ENCODE peak calls at places on chromosome 16, in six cellular contexts. S, A, M, Y, X and W are unnamed samples.

GRCh38 chr16:57502048-57502775 is 15.9 kb upstream of the DOK4 start:
- DNase-seq in S (no peak), A (no peak), M (no peak), Y (no peak), X (no peak), W (no peak)

GRCh38 chr16:48659940-48660339 is 50.0 kb upstream of the N4BP1 start:
- DNase-seq in S (no peak), A (no peak), M (no peak), Y (no peak), X (no peak), W (no peak)

GRCh38 chr16:55913717-55914116 is 38.5 kb upstream of the CES5A start:
- DNase-seq in S (no peak), A (no peak), M (no peak), Y (no peak), X (no peak), W (no peak)

GRCh38 chr16:70652322-70652721 is 6.0 kb downstream of the IL34 start:
- DNase-seq in S (no peak), A (no peak), M (no peak), Y (no peak), X (no peak), W (no peak)

GRCh38 chr16:11792404-11793260 is 4.4 kb downstream of the ZC3H7A start:
- DNase-seq in S (no peak), A (no peak), M (no peak), Y (peak), X (no peak), W (no peak)

GRCh38 chr16:81280393-81280792 is 34.4 kb upstream of the GAN start:
- DNase-seq in S (no peak), A (no peak), M (no peak), Y (no peak), X (no peak), W (no peak)

GRCh38 chr16:71917900-71918299 is 22.6 kb downstream of the IST1 start:
- DNase-seq in S (no peak), A (no peak), M (no peak), Y (no peak), X (no peak), W (no peak)

GRCh38 chr16:75181630-75182029 is 25.3 kb downstream of the CTRB2 start:
- DNase-seq in S (no peak), A (no peak), M (peak), Y (no peak), X (no peak), W (no peak)

GRCh38 chr16:59699786-59700185 is 965.7 kb upstream of the GOT2 start:
- DNase-seq in S (no peak), A (no peak), M (no peak), Y (no peak), X (no peak), W (no peak)

DNA sequence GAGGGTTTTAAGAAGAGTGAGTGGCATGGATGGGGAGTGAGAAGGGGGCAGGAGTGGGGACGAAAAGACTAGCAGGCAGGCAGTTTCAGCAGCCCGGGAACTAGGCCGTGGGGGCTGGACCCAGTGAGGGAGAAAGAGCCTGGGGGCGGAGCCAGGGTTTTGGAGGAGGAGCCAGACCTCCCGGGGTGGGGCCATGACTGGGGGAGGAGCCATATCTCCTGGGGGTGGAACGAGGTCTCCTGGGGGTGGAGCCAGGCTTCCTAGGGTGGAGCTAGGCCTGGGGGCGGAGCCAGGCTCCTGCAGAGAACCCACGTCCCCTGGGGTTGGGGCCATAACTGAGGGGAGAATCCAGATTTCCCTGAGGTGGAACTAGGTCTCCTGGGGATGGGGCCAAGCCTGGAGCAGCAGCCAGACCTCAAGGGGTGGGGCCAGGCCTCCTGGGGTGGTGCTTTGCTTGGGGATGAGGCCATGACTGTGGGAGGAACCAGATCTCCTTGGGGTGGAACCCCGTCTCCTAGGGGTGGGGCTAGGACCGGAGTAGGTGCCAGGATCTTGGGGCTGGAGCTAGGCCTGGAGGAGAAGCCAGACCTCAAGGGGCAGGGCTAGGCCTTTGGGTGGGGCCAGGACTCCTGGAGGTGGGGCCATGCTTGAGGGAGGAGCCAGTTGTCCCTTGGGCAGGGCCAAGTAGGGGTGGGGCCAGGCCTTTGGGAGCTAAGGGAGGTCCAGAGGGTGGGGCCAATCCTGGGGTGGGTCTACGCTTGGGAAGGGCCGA is 41.7 kb upstream of the JPH3 start:
- DNase-seq in S (no peak), A (no peak), M (peak), Y (no peak), X (peak), W (peak)
- TF ChIP-seq TAF1 in S (no peak), A (no peak), M (no peak), Y (no peak), X (no peak), W (no peak)

GRCh38 chr16:89737341-89738071 is 16.2 kb downstream of the ZNF276 start:
- DNase-seq in S (no peak), A (no peak), M (no peak), Y (no peak), X (no peak), W (no peak)

GRCh38 chr16:89736554-89736953 is 15.2 kb downstream of the ZNF276 start:
- DNase-seq in S (no peak), A (no peak), M (no peak), Y (no peak), X (no peak), W (no peak)

GRCh38 chr16:89739383-89739782 is 18.0 kb downstream of the ZNF276 start:
- DNase-seq in S (no peak), A (no peak), M (no peak), Y (no peak), X (no peak), W (no peak)

GRCh38 chr16:89738072-89738377 is 16.7 kb downstream of the ZNF276 start:
- DNase-seq in S (no peak), A (no peak), M (no peak), Y (no peak), X (no peak), W (no peak)

DNA sequence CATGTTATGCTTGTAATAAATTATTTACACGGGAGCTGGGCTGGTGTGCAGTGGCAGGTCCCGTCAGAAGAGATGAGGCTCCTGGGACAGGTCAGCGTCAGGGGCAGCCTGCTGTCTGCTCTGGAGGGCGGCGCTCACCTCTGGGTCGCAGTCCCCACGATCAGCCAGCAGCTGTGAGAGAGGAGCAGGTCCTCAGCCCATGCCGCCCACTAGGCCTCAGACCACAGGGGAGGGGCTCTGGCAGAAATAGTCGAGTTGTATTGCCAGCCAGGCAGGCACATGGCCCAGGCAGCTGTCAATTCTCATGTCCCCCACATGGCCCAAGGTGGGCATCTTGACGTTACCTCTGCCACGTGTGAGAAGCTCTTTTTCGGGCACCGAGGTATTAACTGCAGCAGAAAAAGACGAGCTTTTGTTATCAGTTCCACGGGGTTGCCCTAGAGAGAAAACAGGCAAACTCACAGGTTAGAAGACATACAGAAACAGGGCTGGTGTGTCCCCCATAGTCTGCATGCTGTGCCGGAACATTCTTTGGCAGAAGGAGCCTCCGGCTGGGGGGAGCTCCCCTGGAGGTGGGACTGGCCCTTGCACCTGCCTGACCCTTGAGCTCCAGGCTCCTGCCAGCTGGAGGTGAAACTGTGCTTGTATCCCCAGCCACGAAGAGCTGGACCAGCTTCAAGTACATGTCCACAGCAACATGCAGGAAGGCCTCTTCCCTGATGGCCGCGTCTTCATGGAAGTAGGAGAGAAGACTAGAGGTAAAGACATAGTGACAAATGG is 17.4 kb downstream of the ZNF276 start:
- DNase-seq in S (no peak), A (no peak), M (no peak), Y (no peak), X (no peak), W (no peak)
- TF ChIP-seq POLR2AphosphoS5 in S (no peak), A (no peak), M (no peak), Y (peak), X (no peak), W (no peak)

DNA sequence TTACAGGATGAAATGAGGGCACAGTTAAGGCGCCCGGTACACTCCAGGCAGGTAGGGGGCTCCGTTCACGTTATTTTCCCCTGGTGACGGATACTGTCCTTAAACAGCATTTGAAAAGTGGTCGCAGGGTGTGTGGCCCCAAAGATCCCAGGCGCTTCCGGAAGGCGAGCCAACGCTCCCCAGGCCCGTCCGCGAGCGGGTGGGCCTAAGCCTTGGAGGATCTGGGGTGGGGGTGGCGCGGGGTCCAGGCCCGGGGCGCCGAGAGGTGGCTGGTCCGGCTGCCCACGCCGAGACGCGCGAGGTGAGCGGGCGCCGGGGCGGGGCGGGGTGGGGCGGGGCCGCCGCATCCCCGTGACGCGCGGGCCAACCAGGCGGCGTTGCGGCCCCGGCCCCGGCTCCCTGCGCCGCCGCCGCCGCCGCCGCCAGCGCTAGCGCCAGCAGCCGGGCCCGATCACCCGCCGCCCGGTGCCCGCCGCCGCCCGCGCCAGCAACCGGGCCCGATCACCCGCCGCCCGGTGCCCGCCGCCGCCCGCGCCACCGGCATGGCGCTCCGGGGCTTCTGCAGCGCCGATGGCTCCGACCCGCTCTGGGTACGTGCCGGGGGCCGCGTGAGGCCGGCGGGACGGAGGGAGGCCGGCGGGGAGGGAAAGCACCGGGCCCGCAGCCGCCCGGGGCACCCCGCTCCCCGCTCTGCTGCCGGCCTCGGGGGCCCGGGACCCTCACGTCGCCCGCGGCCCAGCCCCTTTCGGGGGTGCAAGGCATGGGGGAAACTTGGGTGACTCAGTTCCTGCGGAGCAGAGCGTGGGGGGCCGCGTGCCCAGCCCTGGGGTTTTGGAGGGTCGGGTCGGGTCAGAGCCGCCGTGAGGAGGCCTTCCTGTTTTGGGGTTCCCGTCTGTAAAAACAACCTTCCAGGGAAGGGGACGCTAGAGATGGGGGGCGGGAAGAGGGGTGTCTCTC is at the start of gene ABCC1:
- DNase-seq in S (no peak), A (peak), M (peak), Y (peak), X (no peak), W (peak)
- TF ChIP-seq POLR2A in S (peak), A (no peak), M (peak), Y (peak), X (no peak), W (no peak)

GRCh38 chr16:72561-73537 is at the start of gene RHBDF1:
- DNase-seq in S (no peak), A (peak), M (peak), Y (no peak), X (no peak), W (no peak)
- TF ChIP-seq TAF1 in S (no peak), A (no peak), M (no peak), Y (no peak), X (peak), W (no peak)

GRCh38 chr16:14307623-14308356 is 236.7 kb downstream of the MRTFB start:
- DNase-seq in S (no peak), A (no peak), M (peak), Y (no peak), X (no peak), W (no peak)
- TF ChIP-seq POLR2AphosphoS5 in S (no peak), A (no peak), M (no peak), Y (no peak), X (no peak), W (no peak)

GRCh38 chr16:88503374-88503770 is 50.3 kb downstream of the ZFPM1 start:
- DNase-seq in S (no peak), A (no peak), M (no peak), Y (no peak), X (no peak), W (no peak)
- TF ChIP-seq POLR2A in S (no peak), A (no peak), M (no peak), Y (no peak), X (no peak), W (no peak)

DNA sequence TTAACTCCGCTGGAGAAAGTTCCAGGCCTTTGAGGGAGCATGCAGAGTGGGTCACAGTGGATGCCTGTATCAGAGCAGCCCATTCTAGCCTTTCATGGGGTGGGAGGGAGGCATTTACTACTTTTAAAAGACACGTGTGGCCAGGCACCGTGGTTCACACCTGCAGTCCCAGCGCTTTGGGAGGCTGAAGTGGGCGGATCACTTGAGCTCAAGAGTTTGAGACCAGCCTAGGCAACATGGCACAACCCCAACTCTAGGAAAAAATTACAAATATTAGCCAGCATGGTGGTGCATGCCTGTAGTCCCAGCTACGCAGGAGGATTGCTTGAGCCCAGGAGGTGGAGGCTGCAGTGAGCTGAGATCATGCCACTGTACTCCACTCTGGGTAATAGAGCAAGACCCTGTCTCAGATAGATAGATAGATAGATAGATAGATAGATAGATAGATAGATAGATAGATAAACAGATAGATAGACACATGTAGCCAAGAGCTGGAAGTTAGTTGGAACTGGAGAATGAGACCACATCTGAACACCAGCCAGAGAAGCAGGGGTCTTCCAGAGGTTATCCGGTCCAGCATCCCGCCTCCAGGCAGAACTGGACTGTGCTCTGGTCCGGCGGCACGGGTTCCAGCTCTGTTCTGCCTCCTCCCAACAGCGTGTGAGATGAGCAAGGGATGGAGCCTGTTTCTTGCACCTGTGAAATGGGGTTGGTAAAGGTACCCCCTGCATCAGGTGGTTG is 3.6 kb downstream of the ADCY7 start:
- DNase-seq in S (no peak), A (no peak), M (no peak), Y (no peak), X (no peak), W (no peak)
- TF ChIP-seq TAF1 in S (no peak), A (no peak), M (no peak), Y (no peak), X (no peak), W (no peak)